ENCODE peak calls at places on chromosomes 4 and X, in eight cellular contexts. M, Z, X, A, E, P, N and R are unnamed samples.
A peak's percentile ranks its signal among the peaks of the same experiment; 100 is the strongest.

GRCh38 chr4:33715996-33716395 is 2528.3 kb downstream of the ARAP2 start:
- DNase-seq in M (no peak), N (no peak), A (no peak), X (peak; percentile 76), Z (no peak), P (no peak), E (no peak), R (no peak)

GRCh38 chr4:101232074-101232776 is 115.1 kb downstream of the PPP3CA start:
- DNase-seq in A (peak; percentile 26), P (peak; percentile 33), X (peak; percentile 86), M (no peak), Z (no peak), E (no peak), N (no peak), R (no peak)

GRCh38 chr4:132180020-132180427 is 969.1 kb upstream of the PCDH10 start:
- DNase-seq in A (peak; percentile 25), P (no peak), E (no peak), Z (no peak), X (peak; percentile 79), M (no peak), N (no peak), R (no peak)

GRCh38 chr4:7981738-7982394 is 42.2 kb upstream of the AFAP1 start:
- DNase-seq in N (no peak), Z (peak; percentile 73), A (no peak), M (no peak), E (peak; percentile 50), P (no peak), X (no peak), R (no peak)

GRCh38 chr4:168919706-168920324 is 90.2 kb downstream of the CBR4 start:
- DNase-seq in E (no peak), Z (no peak), M (no peak), P (no peak), N (no peak), X (no peak), A (no peak), R (no peak)

GRCh38 chr4:93072292-93072691 is 756.3 kb upstream of the ATOH1 start:
- DNase-seq in M (no peak), P (no peak), X (no peak), E (no peak), A (no peak), Z (no peak), N (no peak), R (no peak)

GRCh38 chr4:124783847-124784246 is 71.3 kb upstream of the ANKRD50 start:
- DNase-seq in N (no peak), X (peak; percentile 39), M (no peak), Z (no peak), E (no peak), A (no peak), P (no peak), R (no peak)

GRCh38 chr4:113468165-113469022 is 293.1 kb downstream of the CAMK2D start:
- DNase-seq in P (peak; percentile 78), M (peak; percentile 42), N (peak; percentile 11), Z (no peak), X (peak; percentile 100), A (peak; percentile 95), E (peak; percentile 68), R (peak; percentile 76)

GRCh38 chr4:7786040-7786439 is 153.6 kb downstream of the AFAP1 start:
- DNase-seq in N (no peak), E (no peak), Z (no peak), A (no peak), P (no peak), M (no peak), X (no peak), R (no peak)

GRCh38 chrX:10519761-10520160 is 100.6 kb downstream of the MID1 start:
- DNase-seq in E (no peak), Z (no peak), P (no peak), N (no peak), X (no peak), M (no peak), A (no peak), R (no peak)

GRCh38 chr4:82525287-82525898 is 36.4 kb downstream of the TMEM150C start:
- DNase-seq in X (no peak), P (no peak), Z (no peak), N (no peak), E (no peak), M (no peak), A (no peak), R (no peak)
- H3K4me1 ChIP-seq in X (no peaks in the 10 kb centered on the region), P (no peaks in the 10 kb centered on the region), Z (no peaks in the 10 kb centered on the region), N (no peaks in the 10 kb centered on the region), E (no peaks in the 10 kb centered on the region), M (no peaks in the 10 kb centered on the region), A (no peaks in the 10 kb centered on the region), R (no peaks in the 10 kb centered on the region)

DNA sequence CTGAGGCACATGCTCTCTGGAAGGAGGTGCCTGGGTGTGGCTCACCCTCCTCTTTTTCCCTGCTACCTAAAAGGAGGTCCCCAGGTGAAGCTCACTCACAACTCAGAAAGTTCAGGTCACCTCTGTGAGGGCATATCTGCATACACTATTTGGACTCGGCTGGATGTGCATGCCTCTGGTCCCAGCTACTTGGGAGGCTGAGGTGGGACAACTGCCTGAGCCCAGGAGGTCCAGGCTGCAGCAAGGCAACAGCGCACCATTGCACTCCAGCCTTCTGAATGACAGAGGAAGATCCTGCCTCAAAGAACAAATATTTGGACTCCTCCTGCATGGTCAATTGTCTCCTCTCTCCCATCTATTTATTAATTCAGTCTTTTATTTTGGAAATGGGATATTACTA is 46.4 kb downstream of the CPLX1 start:
- DNase-seq in N (no peak), X (no peak), P (no peak), Z (no peak), E (no peak), M (no peak), A (no peak), R (no peak)
- H3K4me3 ChIP-seq in N (peak overlapping the region; percentile 99), X (no peak overlapping the region), P (peak overlapping the region; percentile 100), Z (no peak overlapping the region), E (no peak overlapping the region), M (no peak overlapping the region), A (no peak overlapping the region), R (no peak overlapping the region)

DNA sequence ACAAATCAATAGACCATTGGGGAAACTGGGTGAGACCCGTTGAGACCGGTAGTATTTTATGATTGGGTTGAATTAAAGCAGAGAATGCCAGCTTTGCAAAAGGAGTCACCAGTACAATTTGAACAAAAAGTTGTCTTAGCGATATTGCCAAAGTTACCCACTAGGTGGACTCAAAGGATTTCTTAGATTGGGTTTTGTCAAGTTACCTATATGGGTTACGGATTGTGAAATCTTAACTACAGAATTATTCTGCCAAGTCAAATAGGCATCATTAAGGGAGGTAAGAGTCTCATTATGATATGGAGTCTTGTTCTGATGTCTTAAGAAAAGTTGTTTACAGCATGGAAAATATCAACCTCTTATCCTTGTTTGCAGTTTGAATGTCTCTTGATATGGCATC is 15.0 kb upstream of the CT47A1 start:
- DNase-seq in A (no peak), Z (no peak), N (no peak), P (no peak), X (peak; percentile 33), M (no peak), E (no peak), R (no peak)
- TF ChIP-seq CTCF in A (peak; percentile 25), Z (no peak), N (no peak), P (no peak), X (peak; percentile 61), M (peak; percentile 26), E (no peak), R (no peak)

DNA sequence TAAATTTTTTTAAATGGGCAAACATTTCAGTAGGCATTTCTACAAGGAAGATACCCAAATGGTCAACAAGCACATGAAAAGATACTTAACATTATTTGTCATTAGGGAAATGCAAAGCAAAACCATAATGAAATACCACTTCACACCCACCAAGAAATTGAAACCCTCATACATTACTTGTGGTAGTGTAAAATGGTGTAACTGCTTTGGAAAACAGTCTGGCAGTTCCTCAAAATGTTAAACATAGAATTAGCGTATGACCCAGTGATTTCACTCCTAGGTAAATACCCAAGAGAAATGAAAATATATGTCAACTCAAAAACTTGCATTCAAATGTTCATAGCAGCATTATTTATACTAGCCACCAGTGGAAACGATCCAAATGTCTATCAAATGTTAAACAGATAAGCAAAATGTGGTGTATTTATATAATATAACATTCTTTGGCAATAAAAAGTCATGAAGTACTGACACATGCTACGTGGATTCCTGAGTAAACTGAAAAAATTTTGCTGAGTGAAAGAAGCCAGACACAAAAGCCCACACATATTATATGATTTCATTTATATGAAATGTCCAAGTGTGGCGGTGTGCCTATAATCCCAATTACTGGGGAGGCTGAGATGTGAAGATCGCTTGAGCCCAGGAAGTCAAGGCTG is 16.6 kb downstream of the TRIM2 start:
- DNase-seq in A (no peak), Z (no peak), N (no peak), E (no peak), M (no peak), X (no peak), P (no peak), R (no peak)
- H3K4me1 ChIP-seq in A (peaks cover 12% of the 10 kb centered on the region), Z (peaks cover 30% of the 10 kb centered on the region), N (peaks cover 14% of the 10 kb centered on the region), E (peaks cover 62% of the 10 kb centered on the region), M (peaks cover 46% of the 10 kb centered on the region), X (peaks cover 12% of the 10 kb centered on the region), P (peaks cover 21% of the 10 kb centered on the region), R (peaks cover 8% of the 10 kb centered on the region)

GRCh38 chr4:98544141-98544817 is 114.1 kb downstream of the TSPAN5 start:
- DNase-seq in N (no peak), P (no peak), M (no peak), X (no peak), E (no peak), Z (no peak), A (no peak), R (no peak)

GRCh38 chr4:98544818-98545399 is 113.5 kb downstream of the TSPAN5 start:
- DNase-seq in P (no peak), Z (no peak), X (no peak), A (no peak), E (no peak), M (no peak), N (no peak), R (no peak)

GRCh38 chr4:98542011-98542410 is 116.4 kb downstream of the TSPAN5 start:
- DNase-seq in P (no peak), A (no peak), Z (no peak), N (no peak), X (no peak), E (no peak), M (no peak), R (no peak)

GRCh38 chr4:98546910-98547544 is 111.4 kb downstream of the TSPAN5 start:
- DNase-seq in M (no peak), E (no peak), N (no peak), A (no peak), Z (no peak), P (no peak), X (peak; percentile 30), R (no peak)
- H3K4me3 ChIP-seq in M (no peak overlapping the region), E (peak overlapping the region; percentile 9), N (peak overlapping the region; percentile 0), A (no peak overlapping the region), Z (no peak overlapping the region), P (peak overlapping the region; percentile 59), X (peak overlapping the region; percentile 45), R (no peak overlapping the region)

GRCh38 chrX:78024349-78025108 is 55.1 kb upstream of the PGAM4 start:
- DNase-seq in N (peak; percentile 59), M (peak; percentile 79), E (peak; percentile 69), P (no peak), A (peak; percentile 9), X (peak; percentile 23), Z (peak; percentile 66), R (peak; percentile 31)

GRCh38 chrX:78029663-78030062 is 60.2 kb upstream of the PGAM4 start:
- DNase-seq in A (no peak), N (no peak), E (peak; percentile 21), X (peak; percentile 21), P (no peak), M (peak; percentile 52), Z (no peak), R (no peak)

GRCh38 chrX:78027798-78028197 is 58.4 kb upstream of the PGAM4 start:
- DNase-seq in A (no peak), Z (no peak), P (no peak), N (no peak), M (no peak), X (no peak), E (no peak), R (no peak)
- TF ChIP-seq CTCF in A (no peak), Z (no peak), P (no peak), N (no peak), M (no peak), X (no peak), E (no peak), R (no peak)